ENCODE peak calls at places on chromosome 12, in four cellular contexts. One of them, this sample, is unnamed.

GRCh38 chr12:112149596-112149995 is 24.2 kb downstream of the TRAFD1 start:
- DNase-seq in retinal pigment epithelial cell: no peak
- DNase-seq in fibroblast of lung: no peak
- DNase-seq in fibroblast of the aortic adventitia: no peak
- DNase-seq in this sample: no peak

GRCh38 chr12:69720748-69721147 is 17.9 kb upstream of the RAB3IP start:
- DNase-seq in retinal pigment epithelial cell: no peak
- DNase-seq in fibroblast of lung: no peak
- DNase-seq in fibroblast of the aortic adventitia: no peak
- DNase-seq in this sample: no peak

GRCh38 chr12:107513636-107514400 is 171.8 kb upstream of the PWP1 start:
- DNase-seq in retinal pigment epithelial cell: no peak
- DNase-seq in fibroblast of lung: no peak
- DNase-seq in fibroblast of the aortic adventitia: no peak
- DNase-seq in this sample: no peak

GRCh38 chr12:123490089-123490488 is 32.1 kb downstream of the SNRNP35 start:
- DNase-seq in retinal pigment epithelial cell: no peak
- DNase-seq in fibroblast of lung: no peak
- DNase-seq in fibroblast of the aortic adventitia: no peak
- DNase-seq in this sample: no peak

GRCh38 chr12:76697849-76698248 is 66.1 kb upstream of the ZDHHC17 start:
- DNase-seq in retinal pigment epithelial cell: no peak
- DNase-seq in fibroblast of lung: no peak
- DNase-seq in fibroblast of the aortic adventitia: no peak
- DNase-seq in this sample: no peak

GRCh38 chr12:18718462-18718861 is 19.4 kb downstream of the PLCZ1 start:
- DNase-seq in retinal pigment epithelial cell: no peak
- DNase-seq in fibroblast of lung: no peak
- DNase-seq in fibroblast of the aortic adventitia: no peak
- DNase-seq in this sample: no peak

GRCh38 chr12:105522166-105522825 is 191.8 kb downstream of the C12orf75 start:
- DNase-seq in retinal pigment epithelial cell: no peak
- DNase-seq in fibroblast of lung: peak
- DNase-seq in fibroblast of the aortic adventitia: peak
- DNase-seq in this sample: no peak

GRCh38 chr12:132545955-132546354 is 56.0 kb downstream of the FBRSL1 start:
- DNase-seq in retinal pigment epithelial cell: no peak
- DNase-seq in fibroblast of lung: no peak
- DNase-seq in fibroblast of the aortic adventitia: no peak
- DNase-seq in this sample: no peak

GRCh38 chr12:6689000-6689882 is at the start of gene ZNF384:
- DNase-seq in retinal pigment epithelial cell: peak
- DNase-seq in fibroblast of lung: peak
- DNase-seq in fibroblast of the aortic adventitia: peak
- DNase-seq in this sample: peak
- TF ChIP-seq CTCF in retinal pigment epithelial cell: no peak
- TF ChIP-seq CTCF in fibroblast of lung: no peak
- TF ChIP-seq CTCF in fibroblast of the aortic adventitia: no peak
- TF ChIP-seq CTCF in this sample: no peak

GRCh38 chr12:97335093-97335492 is 127.5 kb upstream of the RMST start:
- DNase-seq in retinal pigment epithelial cell: no peak
- DNase-seq in fibroblast of lung: no peak
- DNase-seq in fibroblast of the aortic adventitia: no peak
- DNase-seq in this sample: no peak

GRCh38 chr12:97342130-97342529 is 120.5 kb upstream of the RMST start:
- DNase-seq in retinal pigment epithelial cell: no peak
- DNase-seq in fibroblast of lung: no peak
- DNase-seq in fibroblast of the aortic adventitia: no peak
- DNase-seq in this sample: no peak

DNA sequence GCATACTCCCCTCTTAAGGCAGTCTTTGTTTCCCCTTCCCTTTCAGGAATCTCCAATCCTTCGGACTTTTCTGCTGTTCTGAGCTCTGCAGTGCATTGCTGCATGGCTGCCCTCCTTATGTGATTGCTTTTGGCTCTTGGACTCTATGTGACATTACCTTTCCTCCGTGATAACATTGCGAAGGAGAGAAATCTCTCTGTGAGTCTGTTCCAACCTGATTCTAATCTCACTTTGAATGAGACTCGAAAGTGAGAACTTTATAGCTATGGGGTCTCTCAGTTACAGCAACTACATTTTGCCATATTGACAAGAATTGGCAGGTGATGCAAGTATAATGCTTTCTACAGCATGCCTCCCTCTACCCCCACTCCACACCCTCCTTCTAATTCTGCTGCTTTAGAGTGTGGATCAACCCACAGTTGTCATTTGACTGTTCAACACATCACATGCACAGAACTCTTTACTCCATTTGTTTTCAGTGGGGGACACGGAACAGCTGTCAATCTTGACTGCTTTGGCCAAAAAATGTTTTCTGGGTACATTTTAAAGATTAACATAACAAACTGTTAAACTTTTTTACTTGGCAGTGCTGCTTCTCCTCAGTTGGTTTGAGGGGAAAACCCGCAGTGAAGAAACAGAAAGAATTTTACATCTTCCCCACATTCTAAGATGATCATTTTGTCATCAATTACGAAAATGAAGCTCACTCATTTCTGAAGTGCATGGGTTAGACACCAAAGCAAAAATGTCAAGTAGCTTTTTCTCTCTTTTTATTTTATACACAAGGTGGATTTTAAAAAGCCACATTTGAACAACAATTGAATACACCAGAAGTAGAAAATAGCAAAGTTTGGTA is 125.5 kb upstream of the RMST start:
- DNase-seq in retinal pigment epithelial cell: no peak
- DNase-seq in fibroblast of lung: no peak
- DNase-seq in fibroblast of the aortic adventitia: no peak
- DNase-seq in this sample: no peak
- H3K4me3 ChIP-seq in retinal pigment epithelial cell: no peak
- H3K4me3 ChIP-seq in fibroblast of lung: no peak
- H3K4me3 ChIP-seq in fibroblast of the aortic adventitia: no peak
- H3K4me3 ChIP-seq in this sample: no peak

GRCh38 chr12:110932048-110932447 is 11.7 kb upstream of the MYL2 start:
- DNase-seq in retinal pigment epithelial cell: no peak
- DNase-seq in fibroblast of lung: no peak
- DNase-seq in fibroblast of the aortic adventitia: no peak
- DNase-seq in this sample: no peak
- TF ChIP-seq CTCF in retinal pigment epithelial cell: peak
- TF ChIP-seq CTCF in fibroblast of lung: no peak
- TF ChIP-seq CTCF in fibroblast of the aortic adventitia: peak
- TF ChIP-seq CTCF in this sample: peak

DNA sequence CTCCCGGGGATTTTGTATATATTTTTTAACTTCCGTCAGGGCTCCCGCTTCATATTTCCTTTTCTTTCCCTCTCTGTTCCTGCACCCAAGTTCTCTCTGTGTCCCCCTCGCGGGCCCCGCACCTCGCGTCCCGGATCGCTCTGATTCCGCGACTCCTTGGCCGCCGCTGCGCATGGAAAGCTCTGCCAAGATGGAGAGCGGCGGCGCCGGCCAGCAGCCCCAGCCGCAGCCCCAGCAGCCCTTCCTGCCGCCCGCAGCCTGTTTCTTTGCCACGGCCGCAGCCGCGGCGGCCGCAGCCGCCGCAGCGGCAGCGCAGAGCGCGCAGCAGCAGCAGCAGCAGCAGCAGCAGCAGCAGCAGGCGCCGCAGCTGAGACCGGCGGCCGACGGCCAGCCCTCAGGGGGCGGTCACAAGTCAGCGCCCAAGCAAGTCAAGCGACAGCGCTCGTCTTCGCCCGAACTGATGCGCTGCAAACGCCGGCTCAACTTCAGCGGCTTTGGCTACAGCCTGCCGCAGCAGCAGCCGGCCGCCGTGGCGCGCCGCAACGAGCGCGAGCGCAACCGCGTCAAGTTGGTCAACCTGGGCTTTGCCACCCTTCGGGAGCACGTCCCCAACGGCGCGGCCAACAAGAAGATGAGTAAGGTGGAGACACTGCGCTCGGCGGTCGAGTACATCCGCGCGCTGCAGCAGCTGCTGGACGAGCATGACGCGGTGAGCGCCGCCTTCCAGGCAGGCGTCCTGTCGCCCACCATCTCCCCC is 777 bp downstream of the ASCL1 start:
- DNase-seq in retinal pigment epithelial cell: no peak
- DNase-seq in fibroblast of lung: peak
- DNase-seq in fibroblast of the aortic adventitia: no peak
- DNase-seq in this sample: no peak
- H3K4me3 ChIP-seq in retinal pigment epithelial cell: peak
- H3K4me3 ChIP-seq in fibroblast of lung: peak
- H3K4me3 ChIP-seq in fibroblast of the aortic adventitia: peak
- H3K4me3 ChIP-seq in this sample: peak

GRCh38 chr12:52899338-52900035 is 5.4 kb downstream of the KRT8 start:
- DNase-seq in retinal pigment epithelial cell: no peak
- DNase-seq in fibroblast of lung: no peak
- DNase-seq in fibroblast of the aortic adventitia: no peak
- DNase-seq in this sample: no peak

GRCh38 chr12:52903285-52903854 is 1.5 kb downstream of the KRT8 start:
- DNase-seq in retinal pigment epithelial cell: no peak
- DNase-seq in fibroblast of lung: peak
- DNase-seq in fibroblast of the aortic adventitia: peak
- DNase-seq in this sample: no peak

GRCh38 chr12:52901715-52902541 is 2.9 kb downstream of the KRT8 start:
- DNase-seq in retinal pigment epithelial cell: no peak
- DNase-seq in fibroblast of lung: no peak
- DNase-seq in fibroblast of the aortic adventitia: no peak
- DNase-seq in this sample: no peak

GRCh38 chr12:52900166-52900895 is 4.5 kb downstream of the KRT8 start:
- DNase-seq in retinal pigment epithelial cell: no peak
- DNase-seq in fibroblast of lung: no peak
- DNase-seq in fibroblast of the aortic adventitia: no peak
- DNase-seq in this sample: no peak

DNA sequence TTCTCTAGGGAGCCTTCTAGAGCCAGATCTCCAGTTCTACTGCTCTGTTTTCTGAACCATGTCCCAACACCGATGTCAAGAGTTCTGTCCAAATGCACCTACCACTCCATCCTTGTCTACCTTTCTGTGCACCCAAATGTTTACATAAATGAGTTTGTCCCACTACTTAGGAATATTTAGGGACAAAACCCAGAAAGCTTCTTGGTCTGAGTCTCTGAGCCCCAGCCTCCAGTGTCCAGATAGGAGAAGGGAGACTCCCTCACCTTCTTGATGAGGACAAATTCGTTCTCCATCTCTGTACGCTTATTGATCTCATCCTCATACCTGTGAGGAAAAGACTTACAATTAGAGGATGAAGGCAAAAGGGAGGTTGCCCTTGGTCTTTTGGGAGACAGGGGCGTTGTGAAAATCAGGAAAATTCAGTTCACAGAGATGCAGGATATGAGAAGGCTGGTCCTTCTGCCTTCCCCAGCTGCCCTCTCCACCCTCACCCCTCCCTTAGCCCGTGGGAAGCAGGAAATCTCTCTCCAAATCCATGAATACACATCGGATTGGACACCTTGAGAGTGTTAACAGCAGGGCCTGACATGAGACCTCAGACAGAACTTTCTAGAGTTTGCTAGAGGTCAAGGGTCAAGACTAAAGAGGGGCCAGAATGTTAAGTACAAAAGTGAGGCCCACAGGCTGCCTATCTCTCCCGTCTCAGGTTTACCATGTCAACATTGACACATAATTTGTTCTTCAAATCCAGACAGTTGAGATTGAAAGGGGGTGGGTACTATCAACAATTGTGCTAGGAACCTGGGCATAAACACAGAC is 3.8 kb downstream of the KRT8 start:
- DNase-seq in retinal pigment epithelial cell: no peak
- DNase-seq in fibroblast of lung: no peak
- DNase-seq in fibroblast of the aortic adventitia: no peak
- DNase-seq in this sample: no peak
- TF ChIP-seq CTCF in retinal pigment epithelial cell: no peak
- TF ChIP-seq CTCF in fibroblast of lung: no peak
- TF ChIP-seq CTCF in fibroblast of the aortic adventitia: no peak
- TF ChIP-seq CTCF in this sample: no peak

GRCh38 chr12:26271889-26272492 is 76.6 kb downstream of the SSPN start:
- DNase-seq in retinal pigment epithelial cell: peak
- DNase-seq in fibroblast of lung: peak
- DNase-seq in fibroblast of the aortic adventitia: peak
- DNase-seq in this sample: peak
- H3K4me3 ChIP-seq in retinal pigment epithelial cell: no peak
- H3K4me3 ChIP-seq in fibroblast of lung: no peak
- H3K4me3 ChIP-seq in fibroblast of the aortic adventitia: no peak
- H3K4me3 ChIP-seq in this sample: no peak